ENCODE peak calls at places on chromosomes 2 and 18, in five cellular contexts. One of them, this sample, is unnamed.
A peak's percentile ranks its signal among the peaks of the same experiment; 100 is the strongest.

GRCh38 chr18:45874501-45875184 is 49.2 kb downstream of the SIGLEC15 start:
- DNase-seq in endothelial cell: no peak
- DNase-seq in astrocyte of the spinal cord: no peak
- DNase-seq in effector CD4-positive, alpha-beta T cell: peak; percentile 24
- DNase-seq in RPMI7951: peak; percentile 78
- DNase-seq in this sample: no peak

GRCh38 chr2:176664478-176664877 is 395.2 kb downstream of the MTX2 start:
- DNase-seq in RPMI7951: no peak
- DNase-seq in endothelial cell: no peak
- DNase-seq in effector CD4-positive, alpha-beta T cell: no peak
- DNase-seq in astrocyte of the spinal cord: no peak
- DNase-seq in this sample: no peak

GRCh38 chr18:11666831-11667230 is 22.2 kb upstream of the GNAL start:
- DNase-seq in endothelial cell: no peak
- DNase-seq in astrocyte of the spinal cord: no peak
- DNase-seq in RPMI7951: no peak
- DNase-seq in effector CD4-positive, alpha-beta T cell: no peak
- DNase-seq in this sample: peak; percentile 49

GRCh38 chr2:33215299-33215698 is 261.1 kb upstream of the RASGRP3 start:
- DNase-seq in endothelial cell: no peak
- DNase-seq in astrocyte of the spinal cord: peak; percentile 96
- DNase-seq in RPMI7951: peak; percentile 66
- DNase-seq in effector CD4-positive, alpha-beta T cell: no peak
- DNase-seq in this sample: no peak

GRCh38 chr2:217685255-217685605 is 317.6 kb downstream of the TNS1 start:
- DNase-seq in RPMI7951: peak; percentile 79
- DNase-seq in endothelial cell: no peak
- DNase-seq in astrocyte of the spinal cord: peak; percentile 90
- DNase-seq in effector CD4-positive, alpha-beta T cell: no peak
- DNase-seq in this sample: peak; percentile 93

GRCh38 chr2:20064841-20065240 is 13.4 kb upstream of the LAPTM4A start:
- DNase-seq in effector CD4-positive, alpha-beta T cell: no peak
- DNase-seq in astrocyte of the spinal cord: no peak
- DNase-seq in endothelial cell: no peak
- DNase-seq in RPMI7951: no peak
- DNase-seq in this sample: no peak

GRCh38 chr2:116915673-116916072 is 898.8 kb upstream of the DDX18 start:
- DNase-seq in astrocyte of the spinal cord: no peak
- DNase-seq in effector CD4-positive, alpha-beta T cell: no peak
- DNase-seq in RPMI7951: no peak
- DNase-seq in endothelial cell: no peak
- DNase-seq in this sample: no peak

GRCh38 chr2:6310186-6310909 is 555.4 kb downstream of the CMPK2 start:
- DNase-seq in effector CD4-positive, alpha-beta T cell: no peak
- DNase-seq in endothelial cell: no peak
- DNase-seq in astrocyte of the spinal cord: no peak
- DNase-seq in RPMI7951: no peak
- DNase-seq in this sample: no peak

GRCh38 chr2:215973954-215974699 is 39.2 kb downstream of the MREG start:
- DNase-seq in endothelial cell: no peak
- DNase-seq in effector CD4-positive, alpha-beta T cell: no peak
- DNase-seq in astrocyte of the spinal cord: no peak
- DNase-seq in RPMI7951: peak; percentile 44
- DNase-seq in this sample: no peak

GRCh38 chr2:54599914-54600313 is 123.5 kb upstream of the EML6 start:
- DNase-seq in effector CD4-positive, alpha-beta T cell: no peak
- DNase-seq in RPMI7951: peak; percentile 68
- DNase-seq in astrocyte of the spinal cord: no peak
- DNase-seq in endothelial cell: no peak
- DNase-seq in this sample: peak; percentile 93

GRCh38 chr18:79982736-79983135 is 5.6 kb downstream of the TXNL4A start:
- DNase-seq in RPMI7951: no peak
- DNase-seq in astrocyte of the spinal cord: no peak
- DNase-seq in endothelial cell: no peak
- DNase-seq in effector CD4-positive, alpha-beta T cell: no peak
- DNase-seq in this sample: no peak

GRCh38 chr2:66582975-66583842 is 148.3 kb downstream of the MEIS1 start:
- DNase-seq in endothelial cell: no peak
- DNase-seq in effector CD4-positive, alpha-beta T cell: no peak
- DNase-seq in astrocyte of the spinal cord: no peak
- DNase-seq in RPMI7951: no peak
- DNase-seq in this sample: no peak

GRCh38 chr2:15142069-15142689 is 419.0 kb downstream of the NBAS start:
- DNase-seq in endothelial cell: peak; percentile 23
- DNase-seq in RPMI7951: peak; percentile 81
- DNase-seq in astrocyte of the spinal cord: no peak
- DNase-seq in effector CD4-positive, alpha-beta T cell: peak; percentile 39
- DNase-seq in this sample: no peak

GRCh38 chr2:226656367-226656766 is 143.3 kb downstream of the IRS1 start:
- DNase-seq in effector CD4-positive, alpha-beta T cell: no peak
- DNase-seq in endothelial cell: no peak
- DNase-seq in astrocyte of the spinal cord: peak; percentile 29
- DNase-seq in RPMI7951: no peak
- DNase-seq in this sample: no peak

GRCh38 chr2:191001624-191002023 is 12.3 kb downstream of the STAT1 start:
- DNase-seq in astrocyte of the spinal cord: no peak
- DNase-seq in endothelial cell: no peak
- DNase-seq in effector CD4-positive, alpha-beta T cell: no peak
- DNase-seq in RPMI7951: no peak
- DNase-seq in this sample: no peak

GRCh38 chr2:226794751-226795171 is 4.9 kb downstream of the IRS1 start:
- DNase-seq in astrocyte of the spinal cord: peak; percentile 89
- DNase-seq in endothelial cell: no peak
- DNase-seq in RPMI7951: peak; percentile 84
- DNase-seq in effector CD4-positive, alpha-beta T cell: no peak
- DNase-seq in this sample: peak; percentile 21

GRCh38 chr2:24489465-24489864 is 1.6 kb upstream of the NCOA1 start:
- DNase-seq in astrocyte of the spinal cord: no peak
- DNase-seq in endothelial cell: no peak
- DNase-seq in effector CD4-positive, alpha-beta T cell: no peak
- DNase-seq in RPMI7951: no peak
- DNase-seq in this sample: no peak

GRCh38 chr2:131413148-131413747 is 49.3 kb upstream of the RAB6D start:
- DNase-seq in astrocyte of the spinal cord: peak; percentile 71
- DNase-seq in endothelial cell: no peak
- DNase-seq in effector CD4-positive, alpha-beta T cell: peak; percentile 6
- DNase-seq in RPMI7951: peak; percentile 57
- DNase-seq in this sample: no peak